ENCODE peak calls at places on chromosomes 11 and 22, in nine cellular contexts. G is hypothalamus; A is neural progenitor cell; T is activated CD4-positive, alpha-beta T cell treated with anti-CD3 and anti-CD28 coated beads, Interleukin-2, amount 50 U/mL, for 24 hours; C is stimulated activated CD4-positive, alpha-beta T cell treated with anti-CD3 and anti-CD28 coated beads, Interleukin-12 subunit alpha, Interleukin-12 subunit beta, amount 100 ng/mL, for 4 hours; L is dermis microvascular lymphatic vessel endothelial cell; S is left ventricle myocardium inferior; R is pancreas; W is lower lobe of right lung. Z is an unnamed sample.

GRCh38 chr11:86014221-86014620 is 54.7 kb downstream of the PICALM start:
- DNase-seq in G (no peak), A (no peak), T (no peak), C (no peak), L (no peak), S (no peak), R (no peak), W (no peak), Z (no peak)

GRCh38 chr11:64294665-64295289 is 3.7 kb downstream of the KCNK4 start:
- DNase-seq in G (no peak), A (peak), T (no peak), C (no peak), L (no peak), S (no peak), R (no peak), W (no peak), Z (no peak)

GRCh38 chr11:1884123-1884415 is 7.6 kb downstream of the PRR33 start:
- DNase-seq in G (no peak), A (no peak), T (no peak), C (no peak), L (no peak), S (no peak), R (no peak), W (no peak), Z (no peak)

GRCh38 chr11:69358398-69359080 is 64.6 kb downstream of the MYEOV start:
- DNase-seq in G (no peak), A (no peak), T (no peak), C (no peak), L (no peak), S (no peak), R (no peak), W (peak), Z (no peak)

GRCh38 chr22:31097941-31098632 is 9.3 kb downstream of the SELENOM start:
- DNase-seq in G (no peak), A (no peak), T (no peak), C (no peak), L (no peak), S (no peak), R (no peak), W (no peak), Z (no peak)

GRCh38 chr11:130449246-130449990 is 973 bp downstream of the ADAMTS15 start:
- DNase-seq in G (no peak), A (peak), T (no peak), C (no peak), L (no peak), S (no peak), R (no peak), W (no peak), Z (no peak)

GRCh38 chr11:316031-316701 is 2.3 kb downstream of the IFITM1 start:
- DNase-seq in G (no peak), A (peak), T (no peak), C (no peak), L (no peak), S (peak), R (no peak), W (peak), Z (no peak)

GRCh38 chr11:106152013-106152412 is 74.6 kb downstream of the AASDHPPT start:
- DNase-seq in G (no peak), A (no peak), T (no peak), C (no peak), L (peak), S (no peak), R (peak), W (no peak), Z (no peak)

GRCh38 chr11:19956228-19956627 is 204.0 kb downstream of the DBX1 start:
- DNase-seq in G (no peak), A (no peak), T (no peak), C (no peak), L (no peak), S (no peak), R (peak), W (no peak), Z (no peak)

GRCh38 chr11:119484741-119485605 is 62.0 kb upstream of the THY1 start:
- DNase-seq in G (no peak), A (peak), T (no peak), C (no peak), L (no peak), S (no peak), R (no peak), W (no peak), Z (no peak)

GRCh38 chr11:2589538-2589934 is 110.3 kb downstream of the KCNQ1OT1 start:
- DNase-seq in G (no peak), A (no peak), T (no peak), C (no peak), L (no peak), S (peak), R (no peak), W (peak), Z (no peak)

GRCh38 chr11:77959434-77959833 is 35.0 kb downstream of the INTS4 start:
- DNase-seq in G (no peak), A (no peak), T (no peak), C (no peak), L (no peak), S (no peak), R (no peak), W (no peak), Z (no peak)

GRCh38 chr11:110085255-110085838 is 7.8 kb upstream of the ZC3H12C start:
- DNase-seq in G (no peak), A (no peak), T (no peak), C (no peak), L (no peak), S (no peak), R (no peak), W (no peak), Z (no peak)

GRCh38 chr11:619625-620050 is 3.9 kb upstream of the IRF7 start:
- DNase-seq in G (no peak), A (no peak), T (no peak), C (no peak), L (no peak), S (no peak), R (no peak), W (no peak), Z (no peak)

GRCh38 chr22:38423512-38424503 is 31.2 kb downstream of the KCNJ4 start:
- DNase-seq in G (no peak), A (no peak), T (no peak), C (no peak), L (no peak), S (no peak), R (no peak), W (no peak), Z (no peak)

GRCh38 chr11:69089258-69089657 is 40.5 kb downstream of the TPCN2 start:
- DNase-seq in G (no peak), A (no peak), T (no peak), C (no peak), L (peak), S (peak), R (peak), W (no peak), Z (no peak)

GRCh38 chr11:44913502-44913901 is 37.2 kb downstream of the TP53I11 start:
- DNase-seq in G (no peak), A (no peak), T (no peak), C (no peak), L (peak), S (no peak), R (no peak), W (no peak), Z (no peak)

GRCh38 chr11:92702771-92703170 is 266.7 kb upstream of the MTNR1B start:
- DNase-seq in G (no peak), A (no peak), T (no peak), C (no peak), L (no peak), S (no peak), R (no peak), W (no peak), Z (no peak)

GRCh38 chr11:14373941-14374646 is 15.1 kb upstream of the RRAS2 start:
- DNase-seq in G (no peak), A (no peak), T (no peak), C (no peak), L (peak), S (no peak), R (no peak), W (no peak), Z (no peak)

GRCh38 chr11:104339383-104339831 is 175.5 kb upstream of the PDGFD start:
- DNase-seq in G (no peak), A (no peak), T (no peak), C (no peak), L (no peak), S (no peak), R (no peak), W (no peak), Z (no peak)

GRCh38 chr11:84675631-84676030 is 951.5 kb downstream of the DLG2 start:
- DNase-seq in G (no peak), A (no peak), T (no peak), C (no peak), L (no peak), S (no peak), R (no peak), W (no peak), Z (no peak)

GRCh38 chr11:79377399-79377798 is 63.4 kb downstream of the TENM4 start:
- DNase-seq in G (no peak), A (peak), T (no peak), C (no peak), L (no peak), S (no peak), R (no peak), W (no peak), Z (no peak)

GRCh38 chr11:44361883-44362282 is 51.9 kb upstream of the ALX4 start:
- DNase-seq in G (no peak), A (no peak), T (no peak), C (no peak), L (no peak), S (no peak), R (no peak), W (no peak), Z (no peak)

GRCh38 chr11:16788141-16789060 is 50.0 kb downstream of the C11orf58 start:
- DNase-seq in G (no peak), A (peak), T (peak), C (peak), L (peak), S (peak), R (peak), W (peak), Z (no peak)

GRCh38 chr11:114354076-114354475 is 46.2 kb downstream of the C11orf71 start:
- DNase-seq in G (no peak), A (no peak), T (no peak), C (no peak), L (peak), S (no peak), R (no peak), W (no peak), Z (no peak)

GRCh38 chr11:60950933-60951610 is 904 bp downstream of the SLC15A3 start:
- DNase-seq in G (no peak), A (peak), T (no peak), C (peak), L (peak), S (peak), R (no peak), W (peak), Z (no peak)

GRCh38 chr11:58757449-58757848 is 25.7 kb upstream of the GLYAT start:
- DNase-seq in G (no peak), A (no peak), T (no peak), C (no peak), L (no peak), S (no peak), R (no peak), W (no peak), Z (no peak)

GRCh38 chr22:46484861-46485595 is 52.4 kb downstream of the CELSR1 start:
- DNase-seq in G (no peak), A (peak), T (no peak), C (no peak), L (no peak), S (no peak), R (no peak), W (no peak), Z (no peak)

GRCh38 chr11:125284209-125284608 is 119.7 kb downstream of the PKNOX2 start:
- DNase-seq in G (no peak), A (no peak), T (no peak), C (no peak), L (no peak), S (no peak), R (no peak), W (no peak), Z (no peak)